ENCODE peak calls at places on chromosome 5, in four cellular contexts. L is endothelial cell of umbilical vein, M is Peyer's patch, W is adrenal gland. D is an unnamed sample.

GRCh38 chr5:43729846-43730478 is 127.0 kb downstream of the NNT start:
- DNase-seq in L (peak), M (no peak), W (no peak), D (no peak)

GRCh38 chr5:110507972-110508371 is 218.5 kb downstream of the TMEM232 start:
- DNase-seq in L (no peak), M (no peak), W (no peak), D (no peak)

GRCh38 chr5:64811050-64811640 is 42.4 kb downstream of the CWC27 start:
- DNase-seq in L (peak), M (no peak), W (no peak), D (no peak)

GRCh38 chr5:12017037-12017436 is 112.8 kb upstream of the CTNND2 start:
- DNase-seq in L (no peak), M (no peak), W (no peak), D (no peak)

GRCh38 chr5:150155258-150156032 is at the start of gene PDGFRB:
- DNase-seq in L (peak), M (peak), W (peak), D (peak)

GRCh38 chr5:99675974-99676373 is 747.2 kb upstream of the CHD1 start:
- DNase-seq in L (no peak), M (no peak), W (no peak), D (no peak)

GRCh38 chr5:132800545-132800944 is 12.6 kb upstream of the SOWAHA start:
- DNase-seq in L (no peak), M (no peak), W (no peak), D (no peak)

GRCh38 chr5:144484124-144484897 is 313.6 kb downstream of the KCTD16 start:
- DNase-seq in L (peak), M (no peak), W (no peak), D (no peak)

GRCh38 chr5:141359790-141360426 is at the start of gene PCDHGB2:
- DNase-seq in L (peak), M (no peak), W (no peak), D (peak)

GRCh38 chr5:58135571-58136335 is 324.1 kb downstream of the PLK2 start:
- DNase-seq in L (no peak), M (no peak), W (no peak), D (no peak)

GRCh38 chr5:169637856-169638190 is 748 bp downstream of the DOCK2 start:
- DNase-seq in L (no peak), M (peak), W (no peak), D (peak)

GRCh38 chr5:179872356-179873160 is 13.9 kb upstream of the MRNIP start:
- DNase-seq in L (no peak), M (no peak), W (no peak), D (no peak)

GRCh38 chr5:143985832-143986485 is 174.0 kb downstream of the HMHB1 start:
- DNase-seq in L (peak), M (no peak), W (no peak), D (no peak)

GRCh38 chr5:143393516-143393915 is 10.0 kb downstream of the NR3C1 start:
- DNase-seq in L (no peak), M (no peak), W (no peak), D (no peak)

GRCh38 chr5:98605010-98605425 is 168.4 kb upstream of the RGMB start:
- DNase-seq in L (peak), M (no peak), W (no peak), D (no peak)

GRCh38 chr5:93574041-93574938 is 6.7 kb downstream of the NR2F1-AS1 start:
- DNase-seq in L (no peak), M (no peak), W (no peak), D (no peak)

GRCh38 chr5:172417130-172417802 is 37.1 kb downstream of the SH3PXD2B start:
- DNase-seq in L (no peak), M (no peak), W (peak), D (no peak)

GRCh38 chr5:86617756-86618577 is at the start of gene COX7C:
- DNase-seq in L (peak), M (peak), W (peak), D (peak)
- TF ChIP-seq POLR2A in L (peak), M (peak), W (peak), D (peak)

GRCh38 chr5:82275267-82275664 is 2.9 kb downstream of the RPS23 start:
- DNase-seq in L (no peak), M (no peak), W (no peak), D (no peak)
- TF ChIP-seq POLR2A in L (no peak), M (no peak), W (no peak), D (peak)

DNA sequence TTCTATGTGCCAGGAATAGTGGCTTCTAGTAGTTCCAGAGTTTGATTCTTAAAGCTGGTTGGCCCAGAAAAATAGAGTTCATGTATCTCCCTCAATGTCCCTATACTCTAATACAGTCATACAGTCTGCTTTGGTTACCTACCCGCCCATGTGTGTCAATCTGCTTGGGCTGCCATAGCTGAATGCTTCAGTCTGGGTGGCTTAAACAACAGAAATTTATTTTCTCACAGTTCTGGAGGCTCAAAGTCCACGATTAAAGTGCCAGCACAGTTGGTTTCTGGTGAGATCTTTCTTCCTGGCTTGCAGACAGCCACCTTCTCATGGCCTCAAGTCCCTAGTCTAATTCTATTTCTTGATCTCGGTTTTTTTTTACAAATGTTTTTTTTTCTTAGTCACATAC is 1739.0 kb downstream of the MAT2B start:
- DNase-seq in L (no peak), M (no peak), W (no peak), D (no peak)
- TF ChIP-seq POLR2A in L (no peak), M (no peak), W (no peak), D (no peak)

DNA sequence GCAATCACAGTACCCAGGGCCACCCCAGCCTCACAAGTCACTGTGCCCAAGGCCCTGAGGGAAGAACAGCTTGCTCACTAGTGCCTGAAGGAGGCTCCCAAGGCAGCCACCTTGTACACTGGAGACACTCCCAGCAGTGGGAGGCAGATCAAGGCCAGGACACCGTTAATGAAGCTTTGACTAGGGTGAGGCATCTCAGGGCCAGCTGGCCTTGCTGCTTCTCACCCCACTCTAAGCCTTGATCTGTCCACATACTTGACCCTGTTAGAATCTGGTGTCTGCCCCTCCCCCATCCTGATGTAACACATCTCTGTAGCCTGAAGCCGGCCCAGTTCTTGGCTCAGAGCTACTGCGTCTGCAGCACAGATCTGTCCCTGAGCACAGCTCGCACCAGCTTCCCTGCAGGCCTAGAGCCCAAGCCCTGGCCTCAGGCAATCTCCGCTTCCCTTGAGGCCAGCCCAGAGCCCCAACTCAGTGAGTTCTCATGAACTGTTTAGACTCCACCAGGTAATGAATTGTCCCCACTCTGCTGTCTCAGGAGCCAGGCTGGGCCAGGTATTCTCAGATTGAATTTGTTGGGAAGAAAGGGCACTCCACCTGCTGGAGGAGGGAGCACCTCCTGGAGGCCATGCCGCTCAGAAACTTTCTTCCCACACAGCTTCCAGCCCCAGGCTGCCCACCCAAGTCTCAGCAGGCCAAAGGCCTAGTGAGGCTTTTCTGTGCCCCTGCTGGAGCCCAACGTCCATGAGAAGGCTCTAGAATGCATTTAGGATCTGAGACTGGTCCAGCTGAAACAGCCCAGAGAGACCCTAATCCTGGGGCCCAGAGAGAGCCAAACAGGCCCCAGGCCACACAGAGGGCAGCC is 13.4 kb upstream of the JADE2 start:
- DNase-seq in L (no peak), M (peak), W (peak), D (no peak)
- TF ChIP-seq POLR2A in L (no peak), M (no peak), W (peak), D (no peak)

DNA sequence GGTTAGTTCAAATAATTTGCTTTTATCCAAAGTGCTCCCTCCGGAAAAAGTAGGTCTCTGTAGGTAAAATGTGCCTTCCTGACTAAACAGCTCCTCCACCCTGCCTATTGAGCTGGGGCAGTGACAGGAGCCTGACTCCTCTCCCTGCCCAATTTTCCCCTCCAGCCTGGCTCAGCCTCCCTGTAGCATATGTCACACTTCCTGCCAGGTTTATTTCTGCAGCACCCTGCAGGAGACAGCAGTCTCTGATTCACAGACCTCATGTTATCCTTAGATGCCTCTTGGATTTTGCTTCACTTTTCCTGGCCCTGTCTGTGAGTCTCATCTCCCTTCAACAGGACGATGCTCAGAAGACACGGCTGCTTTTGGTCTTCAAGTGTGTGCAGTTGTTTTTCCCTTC is 33.5 kb downstream of the SLC36A1 start:
- DNase-seq in L (no peak), M (no peak), W (no peak), D (no peak)
- TF ChIP-seq POLR2A in L (no peak), M (no peak), W (no peak), D (no peak)

GRCh38 chr5:71695069-71695468 is 24.0 kb upstream of the CARTPT start:
- DNase-seq in L (no peak), M (peak), W (no peak), D (no peak)
- TF ChIP-seq POLR2A in L (no peak), M (no peak), W (no peak), D (no peak)

GRCh38 chr5:1113332-1113690 is 1.4 kb upstream of the SLC12A7 start:
- DNase-seq in L (no peak), M (no peak), W (no peak), D (no peak)

GRCh38 chr5:1110930-1111726 is 735 bp downstream of the SLC12A7 start:
- DNase-seq in L (peak), M (peak), W (no peak), D (no peak)

GRCh38 chr5:1112596-1113331 is 901 bp upstream of the SLC12A7 start:
- DNase-seq in L (no peak), M (no peak), W (no peak), D (no peak)

GRCh38 chr5:1110260-1110929 is 1.5 kb downstream of the SLC12A7 start:
- DNase-seq in L (no peak), M (peak), W (peak), D (no peak)

GRCh38 chr5:1111727-1112289 is at the start of gene SLC12A7:
- DNase-seq in L (peak), M (peak), W (no peak), D (peak)
- TF ChIP-seq POLR2A in L (peak), M (peak), W (peak), D (no peak)